ENCODE peak calls at places on chromosomes 4 and X, in five cellular contexts. K is BE2C, M is AG10803, F is fibroblast of lung, P is cardiac muscle cell. L is an unnamed sample.

GRCh38 chrX:132820675-132821074 is 137.8 kb downstream of the HS6ST2 start:
- DNase-seq in K (no peak), M (no peak), F (no peak), P (no peak), L (no peak)

GRCh38 chr4:158255727-158256324 is 45.5 kb downstream of the TMEM144 start:
- DNase-seq in K (no peak), M (peak), F (peak), P (peak), L (peak)

GRCh38 chrX:56228914-56229313 is 3.2 kb upstream of the KLF8 start:
- DNase-seq in K (no peak), M (no peak), F (no peak), P (no peak), L (no peak)

GRCh38 chrX:14027511-14028019 is 2.1 kb downstream of the GEMIN8 start:
- DNase-seq in K (no peak), M (peak), F (peak), P (no peak), L (no peak)

GRCh38 chr4:2923678-2924173 is 39.5 kb downstream of the NOP14 start:
- DNase-seq in K (no peak), M (no peak), F (no peak), P (no peak), L (no peak)

GRCh38 chr4:6943012-6943869 is 33.6 kb downstream of the TBC1D14 start:
- DNase-seq in K (peak), M (no peak), F (no peak), P (no peak), L (no peak)

GRCh38 chr4:3827616-3828492 is 61.7 kb downstream of the ADRA2C start:
- DNase-seq in K (peak), M (peak), F (peak), P (no peak), L (no peak)

GRCh38 chr4:175562111-175562510 is 250.0 kb downstream of the GPM6A start:
- DNase-seq in K (no peak), M (no peak), F (no peak), P (no peak), L (no peak)

GRCh38 chr4:133385161-133385954 is 236.3 kb downstream of the PCDH10 start:
- DNase-seq in K (no peak), M (no peak), F (no peak), P (peak), L (no peak)

GRCh38 chr4:153205757-153206156 is 1.5 kb downstream of the TRIM2 start:
- DNase-seq in K (no peak), M (no peak), F (no peak), P (no peak), L (no peak)

GRCh38 chrX:53594354-53594753 is 92.2 kb downstream of the HUWE1 start:
- DNase-seq in K (no peak), M (peak), F (peak), P (no peak), L (no peak)

GRCh38 chr4:123419885-123420743 is 23.5 kb downstream of the SPRY1 start:
- DNase-seq in K (no peak), M (no peak), F (no peak), P (no peak), L (no peak)

GRCh38 chr4:61064636-61065035 is 135.5 kb upstream of the ADGRL3 start:
- DNase-seq in K (peak), M (no peak), F (no peak), P (no peak), L (no peak)

GRCh38 chr4:123106741-123107140 is 184.3 kb upstream of the NUDT6 start:
- DNase-seq in K (no peak), M (no peak), F (no peak), P (no peak), L (no peak)

GRCh38 chr4:139007640-139008039 is 7.9 kb upstream of the NOCT start:
- DNase-seq in K (no peak), M (no peak), F (no peak), P (no peak), L (no peak)

GRCh38 chr4:80918004-80918403 is 112.5 kb upstream of the BMP3 start:
- DNase-seq in K (no peak), M (peak), F (peak), P (no peak), L (no peak)

GRCh38 chr4:152106781-152107321 is 346.0 kb upstream of the GATB start:
- DNase-seq in K (no peak), M (no peak), F (peak), P (no peak), L (no peak)

GRCh38 chr4:1099684-1100335 is 13.6 kb downstream of the RNF212 start:
- DNase-seq in K (no peak), M (no peak), F (no peak), P (no peak), L (no peak)

GRCh38 chrX:10726647-10727046 is 106.3 kb upstream of the MID1 start:
- DNase-seq in K (no peak), M (peak), F (peak), P (no peak), L (no peak)

GRCh38 chr4:10490996-10491395 is 33.8 kb upstream of the ZNF518B start:
- DNase-seq in K (no peak), M (no peak), F (no peak), P (no peak), L (no peak)

GRCh38 chrX:39854772-39855747 is 242.7 kb downstream of the BCOR start:
- DNase-seq in K (no peak), M (no peak), F (no peak), P (no peak), L (no peak)

GRCh38 chrX:24186483-24186882 is 37.0 kb downstream of the ZFX start:
- DNase-seq in K (no peak), M (no peak), F (no peak), P (no peak), L (no peak)

GRCh38 chr4:100517864-100518341 is at the start of gene EMCN:
- DNase-seq in K (no peak), M (peak), F (no peak), P (no peak), L (peak)

GRCh38 chr4:168221298-168221697 is 97.3 kb downstream of the DDX60 start:
- DNase-seq in K (no peak), M (peak), F (peak), P (no peak), L (no peak)

GRCh38 chr4:52250124-52250523 is 199.0 kb downstream of the SPATA18 start:
- DNase-seq in K (peak), M (peak), F (no peak), P (no peak), L (no peak)

GRCh38 chr4:185638093-185638492 is 102.8 kb upstream of the PDLIM3 start:
- DNase-seq in K (no peak), M (no peak), F (no peak), P (no peak), L (no peak)

GRCh38 chr4:185638548-185639301 is 103.4 kb upstream of the PDLIM3 start:
- DNase-seq in K (peak), M (peak), F (no peak), P (no peak), L (no peak)

GRCh38 chr4:185637162-185637875 is 102.0 kb upstream of the PDLIM3 start:
- DNase-seq in K (no peak), M (no peak), F (no peak), P (no peak), L (no peak)

DNA sequence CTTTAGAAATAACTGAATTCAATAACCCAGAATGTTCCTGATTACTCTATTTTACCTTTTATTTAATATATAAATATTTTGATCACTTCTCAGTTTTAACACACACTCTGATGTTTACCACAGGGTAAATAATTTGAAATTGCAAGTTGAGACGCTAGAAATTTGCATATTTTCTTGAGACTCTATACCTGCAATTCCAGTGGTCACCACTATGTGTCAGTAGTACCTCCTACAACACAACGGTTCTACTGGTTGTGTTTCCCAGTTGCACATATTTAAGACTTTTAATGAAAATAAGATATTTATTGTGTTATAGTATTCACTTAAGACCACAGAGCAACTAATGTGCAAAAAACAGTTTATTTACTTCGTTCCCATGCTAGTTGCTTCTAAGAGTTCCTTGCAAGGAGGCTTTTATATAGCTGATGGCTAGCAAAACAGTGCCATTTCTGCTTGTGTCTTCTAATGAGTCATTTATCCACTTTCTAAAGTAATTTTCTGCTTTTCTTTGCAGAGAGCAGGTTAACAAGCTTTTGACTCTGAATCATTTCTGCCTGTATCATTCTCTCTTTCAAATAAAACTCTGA is 98.9 kb upstream of the PDLIM3 start:
- DNase-seq in K (no peak), M (no peak), F (peak), P (no peak), L (no peak)
- TF ChIP-seq CTCF in K (peak), M (peak), F (peak), P (peak), L (peak)

GRCh38 chrX:86066998-86067397 is 19.6 kb upstream of the CHM start:
- DNase-seq in K (peak), M (no peak), F (no peak), P (no peak), L (no peak)
- TF ChIP-seq CTCF in K (peak), M (no peak), F (no peak), P (no peak), L (no peak)

DNA sequence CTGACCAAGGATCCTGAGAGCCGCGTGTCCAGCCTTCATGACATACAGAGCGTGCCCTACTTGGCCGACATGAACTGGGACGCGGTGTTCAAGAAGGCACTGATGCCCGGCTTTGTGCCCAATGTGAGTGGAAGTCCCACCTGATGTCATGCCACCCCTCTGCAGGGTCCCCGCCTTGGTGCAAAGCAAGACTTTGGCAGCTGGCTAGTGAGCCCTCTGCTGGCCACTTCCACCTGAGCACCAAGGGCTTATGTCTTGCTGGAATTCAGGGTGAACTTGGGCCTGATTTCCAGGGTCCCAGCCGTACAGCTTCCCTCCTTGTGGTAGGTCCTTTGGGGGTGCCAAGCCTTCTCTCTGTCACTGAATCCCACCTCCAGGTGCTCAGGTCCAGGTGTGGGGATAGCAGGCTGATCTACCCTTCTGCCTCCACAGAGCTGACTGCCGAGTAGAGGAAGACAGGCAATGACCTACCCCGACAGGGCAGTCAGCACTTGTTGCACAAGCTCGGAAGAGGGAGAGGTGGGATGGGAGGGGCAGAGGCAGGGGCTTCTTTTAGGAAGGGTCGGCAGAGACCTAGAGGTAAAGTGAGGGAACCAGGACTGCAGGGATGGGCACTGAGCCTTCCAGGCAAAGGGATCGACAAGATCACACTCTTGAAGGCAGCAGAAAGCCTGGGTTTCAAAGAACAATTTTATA is 248.1 kb downstream of the EVC2 start:
- DNase-seq in K (peak), M (peak), F (peak), P (peak), L (peak)
- TF ChIP-seq CTCF in K (peak), M (peak), F (peak), P (peak), L (peak)

DNA sequence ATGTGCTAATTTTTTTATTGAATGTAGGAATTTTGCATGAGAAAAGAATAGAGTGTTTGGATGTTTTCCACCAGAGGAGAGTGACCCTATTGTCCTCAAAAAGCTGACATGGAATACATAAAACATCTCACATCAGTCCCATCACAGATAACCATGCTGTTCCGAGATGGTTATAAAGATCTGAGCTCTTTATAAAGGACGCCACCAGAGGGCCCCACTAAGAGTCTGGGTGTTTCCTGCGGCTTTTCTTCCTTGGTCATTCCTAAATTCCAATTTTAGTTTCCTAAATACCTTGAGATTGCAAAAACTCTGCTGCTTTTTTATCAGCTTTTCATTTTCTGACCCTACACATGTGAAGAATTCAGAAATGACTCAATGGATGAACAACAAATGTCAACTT is 504.5 kb upstream of the FRG1 start:
- DNase-seq in K (peak), M (no peak), F (no peak), P (no peak), L (peak)
- TF ChIP-seq CTCF in K (peak), M (no peak), F (no peak), P (no peak), L (no peak)

GRCh38 chr4:113356452-113356851 is 307.0 kb downstream of the ANK2 start:
- DNase-seq in K (no peak), M (no peak), F (no peak), P (no peak), L (no peak)

GRCh38 chr4:113358784-113359183 is 309.3 kb downstream of the ANK2 start:
- DNase-seq in K (no peak), M (no peak), F (no peak), P (no peak), L (no peak)

GRCh38 chr4:113350576-113350975 is 301.1 kb downstream of the ANK2 start:
- DNase-seq in K (no peak), M (peak), F (peak), P (no peak), L (no peak)

DNA sequence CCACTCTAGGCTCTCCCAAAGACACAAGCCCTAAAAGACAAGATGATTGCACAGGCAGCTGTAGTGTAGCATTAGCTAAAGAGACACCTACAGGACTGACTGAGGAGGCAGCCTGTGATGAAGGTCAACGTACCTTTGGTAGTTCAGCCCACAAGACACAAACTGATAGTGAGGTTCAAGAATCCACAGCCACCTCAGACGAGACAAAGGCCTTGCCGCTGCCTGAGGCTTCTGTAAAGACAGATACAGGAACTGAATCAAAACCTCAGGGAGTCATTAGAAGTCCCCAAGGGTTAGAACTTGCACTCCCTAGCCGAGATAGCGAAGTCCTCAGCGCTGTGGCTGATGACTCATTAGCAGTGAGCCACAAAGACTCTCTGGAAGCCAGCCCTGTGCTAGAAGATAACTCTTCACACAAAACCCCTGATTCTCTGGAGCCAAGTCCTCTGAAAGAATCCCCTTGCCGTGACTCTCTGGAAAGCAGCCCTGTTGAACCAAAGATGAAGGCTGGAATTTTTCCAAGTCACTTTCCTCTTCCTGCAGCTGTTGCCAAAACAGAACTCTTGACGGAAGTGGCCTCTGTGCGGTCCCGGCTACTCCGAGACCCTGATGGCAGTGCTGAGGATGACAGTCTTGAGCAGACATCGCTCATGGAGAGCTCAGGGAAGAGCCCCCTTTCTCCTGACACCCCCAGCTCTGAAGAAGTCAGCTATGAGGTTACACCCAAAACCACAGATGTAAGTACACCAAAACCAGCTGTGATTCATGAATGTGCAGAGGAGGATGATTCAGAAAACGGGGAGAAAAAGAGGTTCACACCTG is 306.3 kb downstream of the ANK2 start:
- DNase-seq in K (peak), M (peak), F (peak), P (no peak), L (no peak)
- TF ChIP-seq CTCF in K (no peak), M (peak), F (no peak), P (no peak), L (no peak)

DNA sequence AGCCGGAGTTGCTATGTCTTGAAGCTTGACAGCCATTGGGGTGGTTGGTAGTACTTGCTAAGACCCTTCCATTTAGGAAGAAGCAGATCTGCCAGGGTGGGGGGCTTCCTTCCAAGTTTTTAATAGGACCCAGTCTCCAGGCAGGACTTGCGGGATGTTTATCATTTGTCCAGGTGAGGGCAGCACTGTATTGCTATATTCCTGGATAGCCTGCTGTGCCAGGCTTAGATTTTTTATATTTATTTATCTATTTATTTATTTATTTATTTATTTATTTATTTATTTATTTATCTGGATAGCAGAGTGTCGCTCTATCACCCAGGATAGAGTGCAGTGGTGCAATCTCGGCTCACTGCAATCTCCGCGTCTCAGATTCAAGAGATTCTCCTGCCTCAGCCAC is 87.4 kb upstream of the CT45A1 start:
- DNase-seq in K (peak), M (peak), F (no peak), P (peak), L (peak)
- TF ChIP-seq CTCF in K (peak), M (no peak), F (no peak), P (no peak), L (peak)

GRCh38 chr4:12932203-12932788 is 551.8 kb downstream of the RAB28 start:
- DNase-seq in K (no peak), M (no peak), F (no peak), P (no peak), L (no peak)

GRCh38 chr4:12928751-12929150 is 555.4 kb downstream of the RAB28 start:
- DNase-seq in K (no peak), M (no peak), F (no peak), P (no peak), L (no peak)

GRCh38 chr4:12929784-12930183 is 554.4 kb downstream of the RAB28 start:
- DNase-seq in K (no peak), M (no peak), F (no peak), P (no peak), L (no peak)

GRCh38 chr4:12933760-12934221 is 550.3 kb downstream of the RAB28 start:
- DNase-seq in K (no peak), M (no peak), F (no peak), P (no peak), L (no peak)
- TF ChIP-seq CTCF in K (no peak), M (no peak), F (no peak), P (no peak), L (no peak)

DNA sequence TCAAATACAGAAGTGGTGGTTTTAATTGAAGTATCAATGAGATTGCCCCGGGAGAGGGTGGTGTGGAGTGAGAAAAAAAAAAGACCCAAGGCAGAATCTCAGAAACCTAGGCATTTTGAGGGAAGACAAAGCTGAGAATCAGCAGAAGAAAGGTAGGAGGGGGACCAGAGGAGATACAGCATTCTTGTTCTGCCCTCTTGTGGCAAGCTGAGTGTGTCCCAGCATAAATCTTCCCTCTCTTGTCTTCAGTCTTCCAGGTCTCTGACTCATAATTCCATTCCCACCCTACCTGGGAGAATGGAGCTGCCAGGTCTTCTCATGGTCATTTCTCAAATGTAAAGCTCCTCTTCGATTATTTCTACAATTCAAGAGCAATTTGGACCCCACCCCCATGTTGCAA is 32.7 kb upstream of the MAGED1 start:
- DNase-seq in K (peak), M (peak), F (peak), P (peak), L (peak)
- TF ChIP-seq CTCF in K (peak), M (peak), F (peak), P (peak), L (no peak)

L was measured in endothelial cell.